ENCODE peak calls at places on chromosome 3, in six cellular contexts. B, Y, C, L, D and K are unnamed samples.
A peak's percentile ranks its signal among the peaks of the same experiment; 100 is the strongest.

GRCh38 chr3:169879846-169880558 is 10.3 kb upstream of the LRRC31 start:
- DNase-seq in D (no peak), L (no peak), Y (no peak), C (no peak), B (no peak), K (no peak)

GRCh38 chr3:78818161-78818985 is 949.4 kb downstream of the ROBO1 start:
- DNase-seq in L (no peak), C (no peak), B (no peak), D (no peak), Y (no peak), K (no peak)

GRCh38 chr3:143000525-143000924 is 845 bp upstream of the U2SURP start:
- DNase-seq in L (no peak), B (no peak), Y (peak; percentile 23), D (peak; percentile 30), C (peak; percentile 58), K (no peak)

GRCh38 chr3:149152420-149152819 is 23.0 kb downstream of the HPS3 start:
- DNase-seq in B (no peak), D (peak; percentile 5), Y (peak; percentile 63), C (no peak), L (no peak), K (no peak)

GRCh38 chr3:5071061-5071460 is 51.0 kb upstream of the ARL8B start:
- DNase-seq in D (peak; percentile 65), Y (peak; percentile 44), L (no peak), C (no peak), B (no peak), K (no peak)

GRCh38 chr3:126417461-126418255 is 22.9 kb downstream of the CFAP100 start:
- DNase-seq in B (no peak), Y (no peak), C (no peak), D (no peak), L (no peak), K (no peak)

GRCh38 chr3:4582634-4583033 is 89.5 kb downstream of the ITPR1 start:
- DNase-seq in L (no peak), C (no peak), B (no peak), D (peak; percentile 29), Y (no peak), K (no peak)

GRCh38 chr3:61875073-61875472 is 313.7 kb downstream of the PTPRG start:
- DNase-seq in L (no peak), C (no peak), D (no peak), B (no peak), Y (no peak), K (no peak)

GRCh38 chr3:184683900-184684560 is 27.8 kb downstream of the MAGEF1 start:
- DNase-seq in B (no peak), D (no peak), C (no peak), L (no peak), Y (no peak), K (no peak)

GRCh38 chr3:121552379-121552778 is 6.6 kb upstream of the POLQ start:
- DNase-seq in D (no peak), B (no peak), L (no peak), C (no peak), Y (no peak), K (no peak)

GRCh38 chr3:133595341-133595740 is 21.9 kb downstream of the CDV3 start:
- DNase-seq in B (no peak), C (no peak), L (no peak), D (peak; percentile 9), Y (no peak), K (no peak)

GRCh38 chr3:15206662-15207576 is 873 bp downstream of the CAPN7 start:
- DNase-seq in D (no peak), Y (peak; percentile 69), C (peak; percentile 51), B (peak; percentile 13), L (peak; percentile 7), K (peak; percentile 6)

GRCh38 chr3:100257601-100258000 is 3.2 kb upstream of the TBC1D23 start:
- DNase-seq in B (no peak), D (peak; percentile 29), L (no peak), Y (no peak), C (no peak), K (no peak)

GRCh38 chr3:24900202-24900601 is 405.6 kb upstream of the THRB start:
- DNase-seq in D (no peak), C (no peak), Y (no peak), L (no peak), B (no peak), K (no peak)

GRCh38 chr3:196007744-196008143 is 74.1 kb downstream of the TFRC start:
- DNase-seq in C (no peak), B (no peak), Y (no peak), L (no peak), D (no peak), K (no peak)

GRCh38 chr3:140205598-140205997 is 270.6 kb downstream of the CLSTN2 start:
- DNase-seq in Y (no peak), L (no peak), B (no peak), D (no peak), C (no peak), K (no peak)

GRCh38 chr3:59065240-59065639 is 15.4 kb upstream of the CFAP20DC start:
- DNase-seq in B (no peak), C (no peak), D (no peak), L (no peak), Y (no peak), K (no peak)

GRCh38 chr3:187739125-187739560 is 6.1 kb downstream of the BCL6 start:
- DNase-seq in L (no peak), D (no peak), B (no peak), Y (no peak), C (no peak), K (no peak)

GRCh38 chr3:154151969-154152368 is 30.8 kb downstream of the ARHGEF26 start:
- DNase-seq in C (no peak), D (peak; percentile 35), L (no peak), Y (no peak), B (no peak), K (no peak)

GRCh38 chr3:126197854-126198584 is 17.6 kb upstream of the ALDH1L1 start:
- DNase-seq in C (peak; percentile 90), B (peak; percentile 18), D (peak; percentile 88), Y (peak; percentile 73), L (peak; percentile 65), K (peak; percentile 3)

GRCh38 chr3:189937302-189938255 is 183.1 kb downstream of the P3H2 start:
- DNase-seq in L (no peak), C (peak; percentile 30), D (peak; percentile 93), B (no peak), Y (no peak), K (no peak)

GRCh38 chr3:59749291-59749690 is 699.5 kb upstream of the CFAP20DC start:
- DNase-seq in C (no peak), D (peak; percentile 27), B (no peak), L (no peak), Y (no peak), K (no peak)